ENCODE peak calls at places on chromosomes 1 and 21, in four cellular contexts. S is HL-60, W is HFF-Myc, B is cardiac muscle cell. P is an unnamed sample.

GRCh38 chr1:220886470-220887201 is 7.4 kb downstream of the HLX start:
- DNase-seq in S (no peak), W (no peak), B (no peak), P (no peak)

GRCh38 chr1:221620437-221621384 is 121.2 kb downstream of the DUSP10 start:
- DNase-seq in B (no peak), W (no peak), S (no peak), P (no peak)

GRCh38 chr1:232764458-232765231 is 40.6 kb upstream of the MAP10 start:
- DNase-seq in B (no peak), S (no peak), W (no peak), P (no peak)

GRCh38 chr1:161721738-161722343 is 497 bp downstream of the FCRLB start:
- DNase-seq in B (no peak), S (peak), W (peak), P (no peak)

GRCh38 chr1:32798679-32799416 is 18.3 kb downstream of the YARS1 start:
- DNase-seq in B (no peak), S (no peak), W (no peak), P (no peak)

GRCh38 chr1:115782571-115783281 is 14.2 kb upstream of the CASQ2 start:
- DNase-seq in W (peak), S (no peak), B (no peak), P (peak)

GRCh38 chr1:117561551-117561950 is 44.3 kb upstream of the TENT5C start:
- DNase-seq in W (no peak), S (no peak), B (no peak), P (no peak)

GRCh38 chr1:24416666-24417391 is 1.2 kb downstream of the NIPAL3 start:
- DNase-seq in S (peak), B (no peak), W (no peak), P (peak)

GRCh38 chr1:248143311-248143710 is 1.6 kb upstream of the OR2M5 start:
- DNase-seq in W (no peak), B (no peak), S (no peak), P (no peak)

GRCh38 chr21:45306832-45307571 is 19.3 kb upstream of the POFUT2 start:
- DNase-seq in S (no peak), B (no peak), W (no peak), P (no peak)

GRCh38 chr1:164466001-164466421 is 93.0 kb upstream of the PBX1 start:
- DNase-seq in B (no peak), W (no peak), S (no peak), P (no peak)

GRCh38 chr1:8595919-8596318 is 221.5 kb downstream of the RERE start:
- DNase-seq in B (no peak), S (no peak), W (no peak), P (no peak)

GRCh38 chr21:25811186-25811585 is 76.4 kb downstream of the GABPA start:
- DNase-seq in W (no peak), B (no peak), S (no peak), P (no peak)

GRCh38 chr1:154747841-154748766 is 122.0 kb downstream of the KCNN3 start:
- DNase-seq in B (no peak), W (no peak), S (peak), P (no peak)

GRCh38 chr1:42943166-42943565 is 15.5 kb downstream of the SLC2A1 start:
- DNase-seq in S (peak), W (no peak), B (no peak), P (no peak)

DNA sequence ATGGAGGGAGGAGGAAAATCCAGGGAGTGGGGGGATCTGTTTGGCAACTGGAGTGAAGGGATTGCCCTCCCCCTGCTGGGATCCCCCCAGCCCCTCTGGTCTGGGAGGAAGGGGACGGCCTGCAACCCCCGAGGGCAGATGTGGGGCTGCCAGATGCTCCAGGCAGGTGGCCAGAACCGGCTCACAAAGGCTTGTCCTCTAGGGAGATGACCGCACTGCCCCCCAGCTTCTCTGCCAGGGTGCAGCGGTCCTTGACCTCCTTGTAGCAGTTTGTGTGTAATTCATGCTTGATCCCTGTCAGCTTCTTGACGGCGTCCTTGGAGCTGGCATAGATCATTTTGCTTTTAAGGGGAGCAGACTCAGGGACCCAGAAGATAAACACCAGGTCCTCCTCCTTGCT is 69.2 kb downstream of the ROR1 start:
- DNase-seq in B (no peak), W (no peak), S (no peak), P (no peak)
- TF ChIP-seq CTCF in B (no peak), W (no peak), S (no peak), P (no peak)

GRCh38 chr1:190491404-190491803 is 13.7 kb upstream of the BRINP3 start:
- DNase-seq in W (no peak), S (no peak), B (no peak), P (no peak)
- TF ChIP-seq CTCF in W (no peak), S (no peak), B (no peak), P (no peak)

GRCh38 chr1:227774051-227774720 is 39.0 kb downstream of the SNAP47 start:
- DNase-seq in S (peak), W (no peak), B (no peak), P (no peak)

GRCh38 chr1:227771771-227772170 is 36.5 kb downstream of the SNAP47 start:
- DNase-seq in W (no peak), S (no peak), B (no peak), P (no peak)

GRCh38 chr1:227774721-227775665 is 39.8 kb downstream of the SNAP47 start:
- DNase-seq in B (no peak), S (no peak), W (no peak), P (no peak)

GRCh38 chr1:227771326-227771725 is 36.1 kb downstream of the SNAP47 start:
- DNase-seq in B (no peak), S (no peak), W (no peak), P (no peak)

DNA sequence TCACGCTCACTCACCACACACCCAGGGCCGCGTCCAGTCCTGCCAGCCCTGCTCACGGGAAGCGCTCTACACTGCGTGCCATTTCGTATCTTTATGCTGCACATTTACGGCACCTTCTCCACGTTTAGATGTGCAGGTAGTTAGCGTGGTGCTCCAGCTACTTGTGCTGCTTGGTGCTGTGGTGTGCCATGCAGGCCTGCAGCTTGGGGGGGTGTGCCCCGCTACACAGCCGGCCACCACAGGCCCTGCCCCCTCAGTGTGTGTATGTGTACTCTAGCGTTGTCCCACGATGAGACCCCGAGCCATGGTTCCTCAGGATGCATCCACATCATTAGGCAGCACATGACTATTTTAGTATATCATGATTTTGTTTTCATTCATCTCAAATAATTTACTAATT is 38.3 kb downstream of the SNAP47 start:
- DNase-seq in W (no peak), B (no peak), S (no peak), P (no peak)
- TF ChIP-seq CTCF in W (no peak), B (no peak), S (no peak), P (no peak)

GRCh38 chr1:43990271-43991199 is 864 bp upstream of the CCDC24 start:
- DNase-seq in W (no peak), S (no peak), B (no peak), P (no peak)
- TF ChIP-seq CTCF in W (peak), S (no peak), B (peak), P (peak)

GRCh38 chr1:112488141-112488540 is 20.6 kb upstream of the WNT2B start:
- DNase-seq in B (no peak), S (no peak), W (no peak), P (no peak)
- TF ChIP-seq CTCF in B (no peak), S (no peak), W (no peak), P (no peak)

GRCh38 chr1:63069214-63069613 is 253.2 kb upstream of the FOXD3 start:
- DNase-seq in B (no peak), W (no peak), S (no peak), P (no peak)

GRCh38 chr1:63068626-63069025 is 253.7 kb upstream of the FOXD3 start:
- DNase-seq in W (no peak), S (no peak), B (no peak), P (no peak)

GRCh38 chr1:63073530-63074306 is 248.6 kb upstream of the FOXD3 start:
- DNase-seq in S (no peak), W (no peak), B (peak), P (no peak)

GRCh38 chr1:63074321-63074720 is 248.0 kb upstream of the FOXD3 start:
- DNase-seq in S (no peak), B (no peak), W (no peak), P (no peak)
- TF ChIP-seq CTCF in S (no peak), B (peak), W (no peak), P (no peak)

DNA sequence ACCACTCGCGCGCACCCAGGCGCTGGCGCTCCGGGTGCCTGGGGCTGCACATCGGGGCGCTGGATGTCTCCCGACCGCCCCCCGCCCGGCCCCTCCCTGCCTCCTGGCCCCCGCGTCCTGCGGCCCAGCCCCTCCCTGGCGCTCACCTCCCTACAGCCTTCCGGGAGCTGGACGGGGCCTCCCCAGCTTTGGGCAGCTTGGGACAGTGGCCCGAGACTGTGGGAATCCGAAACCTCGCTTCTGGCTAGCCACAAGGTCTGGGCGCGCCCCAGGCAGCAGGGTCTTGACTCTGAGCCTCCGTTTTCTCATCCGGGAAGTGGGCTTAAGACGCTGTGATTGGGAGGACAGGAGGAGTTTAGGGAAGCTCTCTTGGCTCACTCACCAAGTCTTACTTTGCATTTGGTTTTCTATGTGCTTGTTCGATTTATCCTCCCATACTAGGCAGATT is 713 bp upstream of the WNT4 start:
- DNase-seq in W (no peak), B (no peak), S (no peak), P (no peak)
- TF ChIP-seq CTCF in W (no peak), B (no peak), S (no peak), P (no peak)

DNA sequence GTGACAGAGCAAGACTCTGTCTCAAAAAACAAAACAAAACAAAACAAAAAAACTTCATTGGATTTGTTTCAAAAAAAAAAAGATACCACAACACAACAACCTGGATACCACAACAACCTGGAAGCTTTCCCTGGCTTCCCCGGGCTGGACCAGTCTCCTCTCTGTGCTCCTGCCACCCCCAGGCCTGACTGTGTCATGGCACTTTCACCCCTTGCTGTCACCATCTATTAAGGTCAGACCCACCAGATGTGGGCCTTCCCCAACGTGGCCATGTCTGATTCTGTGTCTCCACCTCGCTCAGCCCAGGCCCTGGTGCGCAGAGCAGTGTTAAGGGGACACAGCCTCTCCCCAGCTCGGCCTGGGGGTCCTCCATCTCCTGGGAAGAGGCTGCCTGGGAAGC is 28.3 kb upstream of the ACOT11 start:
- DNase-seq in S (no peak), W (no peak), B (no peak), P (no peak)
- TF ChIP-seq CTCF in S (no peak), W (peak), B (no peak), P (no peak)

GRCh38 chr1:206461602-206462455 is 8.4 kb upstream of the IKBKE start:
- DNase-seq in S (peak), W (no peak), B (peak), P (no peak)
- TF ChIP-seq CTCF in S (peak), W (peak), B (peak), P (peak)